ENCODE peak calls at places on chromosomes 11 and 22, in nine cellular contexts. U is cardiac muscle cell; P is pancreas; Q is body of pancreas; W is DND-41; L is SK-N-MC; X is CD8-positive, alpha-beta memory T cell; R is kidney; I is tibial nerve. O is an unnamed sample.

GRCh38 chr11:25992254-25992653 is 339.7 kb upstream of the ANO3 start:
- DNase-seq in W (no peak), Q (no peak), I (no peak), U (peak; percentile 39), L (no peak), X (no peak), P (no peak), R (no peak), O (no peak)

GRCh38 chr11:63427971-63428508 is 58.5 kb downstream of the SLC22A9 start:
- DNase-seq in W (peak; percentile 8), Q (no peak), X (no peak), P (no peak), L (no peak), I (no peak), U (no peak), R (no peak), O (no peak)

GRCh38 chr11:57483570-57483934 is 23.2 kb downstream of the RTN4RL2 start:
- DNase-seq in Q (no peak), R (no peak), X (no peak), P (no peak), L (no peak), W (no peak), I (no peak), U (no peak), O (no peak)

GRCh38 chr11:19820100-19820499 is 107.5 kb downstream of the NAV2 start:
- DNase-seq in P (no peak), R (no peak), I (no peak), Q (no peak), L (no peak), U (peak; percentile 42), X (no peak), W (no peak), O (no peak)

GRCh38 chr11:89495951-89496350 is 4.8 kb upstream of the NOX4 start:
- DNase-seq in X (no peak), P (no peak), W (no peak), U (peak; percentile 62), L (no peak), Q (no peak), R (no peak), I (no peak), O (no peak)

GRCh38 chr22:23608583-23608982 is 23.5 kb downstream of the DRICH1 start:
- DNase-seq in L (no peak), Q (no peak), U (peak; percentile 44), X (no peak), P (no peak), R (no peak), W (peak; percentile 50), I (no peak), O (no peak)

GRCh38 chr11:47278769-47279168 is 8.8 kb downstream of the MADD start:
- DNase-seq in P (no peak), R (no peak), X (no peak), L (no peak), W (no peak), U (no peak), I (no peak), Q (no peak), O (no peak)

GRCh38 chr11:134660416-134660815 is 248.4 kb upstream of the B3GAT1 start:
- DNase-seq in L (no peak), X (no peak), W (peak; percentile 2), P (no peak), U (no peak), Q (no peak), R (no peak), I (no peak), O (no peak)

GRCh38 chr11:12029738-12030363 is 21.4 kb upstream of the DKK3 start:
- DNase-seq in R (no peak), W (no peak), I (no peak), Q (no peak), X (no peak), L (no peak), U (no peak), P (no peak), O (no peak)

GRCh38 chr11:69304686-69305085 is 10.7 kb downstream of the MYEOV start:
- DNase-seq in Q (no peak), R (no peak), U (no peak), W (no peak), L (no peak), P (no peak), I (no peak), X (no peak), O (no peak)

GRCh38 chr22:48315415-48316244 is 1512.0 kb downstream of the BRD1 start:
- DNase-seq in X (no peak), W (no peak), U (no peak), Q (no peak), R (peak; percentile 72), L (no peak), I (no peak), P (no peak), O (no peak)
- H3K9me3 ChIP-seq in X (no peaks in the 10 kb centered on the region), W (peaks cover 16% of the 10 kb centered on the region), U (no peaks in the 10 kb centered on the region), Q (no peaks in the 10 kb centered on the region), R (no peaks in the 10 kb centered on the region), L (no peaks in the 10 kb centered on the region), I (no peaks in the 10 kb centered on the region), P (no peaks in the 10 kb centered on the region), O (no peaks in the 10 kb centered on the region)

GRCh38 chr22:47620391-47620790 is 857.9 kb downstream of the TBC1D22A start:
- DNase-seq in Q (no peak), X (no peak), W (no peak), R (no peak), U (no peak), P (no peak), L (no peak), I (no peak), O (no peak)
- H3K9me3 ChIP-seq in Q (no peaks in the 10 kb centered on the region), X (no peaks in the 10 kb centered on the region), W (no peaks in the 10 kb centered on the region), R (no peaks in the 10 kb centered on the region), U (no peaks in the 10 kb centered on the region), P (no peaks in the 10 kb centered on the region), L (no peaks in the 10 kb centered on the region), I (no peaks in the 10 kb centered on the region), O (no peaks in the 10 kb centered on the region)

GRCh38 chr11:78292109-78292803 is 103.5 kb downstream of the USP35 start:
- DNase-seq in Q (no peak), R (no peak), U (no peak), P (no peak), X (no peak), W (peak; percentile 87), I (no peak), L (no peak), O (no peak)

GRCh38 chr11:78291754-78292108 is 103.0 kb downstream of the USP35 start:
- DNase-seq in R (no peak), X (no peak), P (no peak), U (no peak), I (no peak), W (peak; percentile 82), Q (no peak), L (no peak), O (no peak)

GRCh38 chr11:78295347-78295746 is 106.6 kb downstream of the USP35 start:
- DNase-seq in U (no peak), Q (no peak), R (no peak), I (no peak), P (no peak), X (no peak), W (no peak), L (no peak), O (no peak)

GRCh38 chr11:78289547-78290292 is 101.0 kb downstream of the USP35 start:
- DNase-seq in W (no peak), Q (no peak), P (no peak), L (no peak), X (no peak), R (no peak), U (no peak), I (no peak), O (no peak)

GRCh38 chr11:78290293-78291176 is 101.8 kb downstream of the USP35 start:
- DNase-seq in P (no peak), U (peak; percentile 94), L (no peak), W (peak; percentile 80), X (no peak), Q (no peak), I (no peak), R (no peak), O (no peak)
- H3K9me3 ChIP-seq in P (no peaks in the 10 kb centered on the region), U (no peaks in the 10 kb centered on the region), L (no peaks in the 10 kb centered on the region), W (no peaks in the 10 kb centered on the region), X (no peaks in the 10 kb centered on the region), Q (no peaks in the 10 kb centered on the region), I (no peaks in the 10 kb centered on the region), R (no peaks in the 10 kb centered on the region), O (no peaks in the 10 kb centered on the region)

DNA sequence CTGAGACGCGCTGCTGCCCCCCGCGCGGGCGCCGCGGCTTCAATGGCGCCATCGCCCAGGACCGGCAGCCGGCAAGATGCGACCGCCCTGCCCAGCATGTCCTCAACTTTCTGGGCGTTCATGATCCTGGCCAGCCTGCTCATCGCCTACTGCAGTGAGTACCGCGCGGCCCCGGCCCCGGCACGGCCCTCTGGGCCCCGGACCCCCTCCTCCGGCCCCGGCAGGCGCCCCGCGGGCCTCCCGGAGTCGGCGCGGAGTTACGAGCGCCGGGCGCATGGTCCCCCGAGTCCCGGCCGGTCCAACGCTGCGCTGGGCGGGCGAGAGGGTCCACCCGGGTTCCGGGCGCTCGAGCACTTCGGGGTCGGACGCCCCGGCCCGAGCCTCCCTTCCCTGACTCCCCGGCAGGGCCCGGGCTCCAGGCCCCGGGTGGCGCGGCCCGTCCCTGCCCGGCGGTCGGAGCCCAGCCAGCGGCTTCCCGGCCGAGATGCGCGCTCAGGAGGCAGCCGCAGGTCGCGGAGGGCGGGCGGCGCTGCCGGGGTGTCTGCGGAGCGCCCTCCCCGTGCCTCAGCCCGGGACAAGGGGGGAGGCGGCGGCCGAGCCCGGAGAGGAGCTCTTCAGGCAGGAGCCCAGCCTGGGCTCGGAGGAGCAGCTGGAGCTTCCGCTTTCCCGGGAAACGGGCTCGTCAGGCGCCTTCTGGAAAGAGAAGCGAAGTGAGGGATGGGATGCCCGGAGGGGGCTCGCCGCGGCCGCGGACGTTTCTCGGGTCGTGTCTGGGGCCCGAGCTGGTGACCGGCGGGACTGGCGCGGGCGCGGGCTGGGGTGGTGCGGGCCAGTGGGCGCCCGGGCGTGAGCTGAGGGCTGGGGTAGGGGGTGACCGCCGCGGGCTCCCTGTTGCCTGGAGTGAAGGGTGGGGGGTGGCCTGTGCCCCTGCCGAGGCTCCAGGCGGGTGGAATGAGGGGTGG is 1337.8 kb downstream of the BRD1 start:
- DNase-seq in U (peak; percentile 21), X (no peak), Q (no peak), P (no peak), I (no peak), R (peak; percentile 51), L (no peak), W (no peak), O (no peak)
- H3K9me3 ChIP-seq in U (no peaks in the 10 kb centered on the region), X (no peaks in the 10 kb centered on the region), Q (no peaks in the 10 kb centered on the region), P (no peaks in the 10 kb centered on the region), I (no peaks in the 10 kb centered on the region), R (no peaks in the 10 kb centered on the region), L (no peaks in the 10 kb centered on the region), W (no peaks in the 10 kb centered on the region), O (no peaks in the 10 kb centered on the region)

GRCh38 chr22:35089139-35089538 is 23.2 kb downstream of the ISX start:
- DNase-seq in Q (no peak), R (no peak), P (no peak), U (no peak), I (no peak), L (no peak), W (no peak), X (no peak), O (no peak)

GRCh38 chr22:35092146-35092805 is 26.3 kb downstream of the ISX start:
- DNase-seq in R (no peak), X (no peak), W (no peak), Q (no peak), I (no peak), L (no peak), P (no peak), U (no peak), O (no peak)
- H3K9me3 ChIP-seq in R (peaks cover 3% of the 10 kb centered on the region), X (no peaks in the 10 kb centered on the region), W (no peaks in the 10 kb centered on the region), Q (no peaks in the 10 kb centered on the region), I (no peaks in the 10 kb centered on the region), L (no peaks in the 10 kb centered on the region), P (no peaks in the 10 kb centered on the region), U (no peaks in the 10 kb centered on the region), O (no peaks in the 10 kb centered on the region)

O was measured in T-helper 17 cell.